ENCODE peak calls at places on chromosomes 2 and 18, in ten cellular contexts. K, B, S, D, R, F, Q, M, T and H are unnamed samples.

GRCh38 chr18:26618130-26618529 is 69.8 kb upstream of the KCTD1 start:
- DNase-seq in K (no peak), B (no peak), S (no peak), D (no peak), R (no peak), F (no peak), Q (no peak), M (no peak), T (no peak), H (no peak)

GRCh38 chr2:38740851-38741541 is 10.2 kb downstream of the SRSF7 start:
- DNase-seq in K (peak; percentile 72), B (no peak), S (peak; percentile 46), D (no peak), R (no peak), F (no peak), Q (peak; percentile 59), M (peak; percentile 62), T (peak; percentile 70), H (no peak)

GRCh38 chr18:7577706-7578105 is 10.6 kb downstream of the PTPRM start:
- DNase-seq in K (peak; percentile 81), B (no peak), S (no peak), D (no peak), R (peak; percentile 50), F (no peak), Q (no peak), M (no peak), T (peak; percentile 57), H (no peak)

GRCh38 chr2:217858519-217859466 is 144.0 kb downstream of the TNS1 start:
- DNase-seq in K (peak; percentile 98), B (no peak), S (peak; percentile 94), D (peak; percentile 55), R (peak; percentile 47), F (peak; percentile 85), Q (peak; percentile 95), M (peak; percentile 96), T (peak; percentile 99), H (no peak)

GRCh38 chr2:239020541-239021041 is 172.7 kb downstream of the TWIST2 start:
- DNase-seq in K (no peak), B (no peak), S (peak; percentile 62), D (no peak), R (no peak), F (no peak), Q (no peak), M (no peak), T (no peak), H (no peak)

GRCh38 chr2:72887032-72887835 is at the start of gene SPR:
- DNase-seq in K (peak; percentile 53), B (peak; percentile 19), S (peak; percentile 95), D (peak; percentile 90), R (no peak), F (no peak), Q (peak; percentile 37), M (peak; percentile 94), T (peak; percentile 45), H (no peak)

GRCh38 chr2:133331437-133331836 is 236.8 kb downstream of the NCKAP5 start:
- DNase-seq in K (no peak), B (no peak), S (no peak), D (no peak), R (no peak), F (no peak), Q (no peak), M (no peak), T (no peak), H (no peak)

GRCh38 chr2:148524519-148524919 is 120.0 kb upstream of the EPC2 start:
- DNase-seq in K (no peak), B (peak; percentile 40), S (no peak), D (no peak), R (no peak), F (no peak), Q (no peak), M (no peak), T (no peak), H (no peak)

GRCh38 chr2:114082731-114083433 is 193.0 kb downstream of the ACTR3 start:
- DNase-seq in K (no peak), B (no peak), S (peak; percentile 20), D (no peak), R (no peak), F (no peak), Q (no peak), M (no peak), T (no peak), H (no peak)

GRCh38 chr2:105489168-105489878 is 90.5 kb upstream of the FHL2 start:
- DNase-seq in K (no peak), B (no peak), S (no peak), D (no peak), R (no peak), F (no peak), Q (no peak), M (no peak), T (no peak), H (no peak)

GRCh38 chr2:1728821-1729220 is 15.5 kb downstream of the PXDN start:
- DNase-seq in K (no peak), B (no peak), S (peak; percentile 82), D (peak; percentile 24), R (no peak), F (no peak), Q (no peak), M (peak; percentile 72), T (no peak), H (no peak)

GRCh38 chr2:207133493-207133861 is 32.3 kb downstream of the KLF7 start:
- DNase-seq in K (no peak), B (no peak), S (no peak), D (no peak), R (no peak), F (no peak), Q (no peak), M (peak; percentile 56), T (no peak), H (no peak)
- H3K4me3 ChIP-seq in K (no peak overlapping the region), B (no peak overlapping the region), S (no peak overlapping the region), D (no peak overlapping the region), R (no peak overlapping the region), F (no peak overlapping the region), Q (no peak overlapping the region), M (no peak overlapping the region), T (no peak overlapping the region), H (no peak overlapping the region)

GRCh38 chr2:164911832-164912231 is 43.5 kb downstream of the SLC38A11 start:
- DNase-seq in K (peak; percentile 43), B (no peak), S (no peak), D (no peak), R (no peak), F (no peak), Q (no peak), M (no peak), T (no peak), H (no peak)
- H3K4me3 ChIP-seq in K (no peak overlapping the region), B (no peak overlapping the region), S (no peak overlapping the region), D (no peak overlapping the region), R (no peak overlapping the region), F (no peak overlapping the region), Q (no peak overlapping the region), M (no peak overlapping the region), T (no peak overlapping the region), H (no peak overlapping the region)

GRCh38 chr2:176104338-176105077 is 2.6 kb upstream of the HOXD11 start:
- DNase-seq in K (no peak), B (no peak), S (peak; percentile 80), D (no peak), R (peak; percentile 72), F (peak; percentile 84), Q (peak; percentile 54), M (no peak), T (no peak), H (no peak)

GRCh38 chr2:176105078-176105726 is 1.9 kb upstream of the HOXD11 start:
- DNase-seq in K (no peak), B (no peak), S (peak; percentile 67), D (no peak), R (no peak), F (no peak), Q (no peak), M (no peak), T (no peak), H (no peak)

GRCh38 chr2:176107731-176108181 is 676 bp downstream of the HOXD11 start:
- DNase-seq in K (no peak), B (no peak), S (peak; percentile 76), D (no peak), R (no peak), F (no peak), Q (no peak), M (no peak), T (no peak), H (no peak)

GRCh38 chr2:176106636-176107539 is at the start of gene HOXD11:
- DNase-seq in K (peak; percentile 24), B (no peak), S (peak; percentile 89), D (no peak), R (no peak), F (no peak), Q (peak; percentile 72), M (no peak), T (peak; percentile 28), H (no peak)

GRCh38 chr2:176105727-176106635 is 1.1 kb upstream of the HOXD11 start:
- DNase-seq in K (no peak), B (no peak), S (peak; percentile 67), D (no peak), R (no peak), F (no peak), Q (no peak), M (no peak), T (no peak), H (no peak)
- H3K4me3 ChIP-seq in K (no peak overlapping the region), B (no peak overlapping the region), S (no peak overlapping the region), D (no peak overlapping the region), R (peak overlapping the region; percentile 63), F (peak overlapping the region; percentile 54), Q (no peak overlapping the region), M (no peak overlapping the region), T (no peak overlapping the region), H (no peak overlapping the region)

GRCh38 chr2:237698338-237698694 is 70.9 kb downstream of the LRRFIP1 start:
- DNase-seq in K (no peak), B (no peak), S (peak; percentile 71), D (no peak), R (no peak), F (no peak), Q (no peak), M (no peak), T (no peak), H (no peak)

GRCh38 chr2:237697586-237698337 is 70.4 kb downstream of the LRRFIP1 start:
- DNase-seq in K (no peak), B (no peak), S (peak; percentile 69), D (no peak), R (no peak), F (no peak), Q (no peak), M (no peak), T (no peak), H (no peak)

GRCh38 chr2:237694423-237695194 is 67.2 kb downstream of the LRRFIP1 start:
- DNase-seq in K (no peak), B (no peak), S (peak; percentile 89), D (no peak), R (no peak), F (no peak), Q (no peak), M (no peak), T (no peak), H (no peak)

GRCh38 chr2:237695201-237695780 is 67.9 kb downstream of the LRRFIP1 start:
- DNase-seq in K (peak; percentile 95), B (no peak), S (no peak), D (no peak), R (peak; percentile 70), F (peak; percentile 85), Q (peak; percentile 98), M (no peak), T (peak; percentile 92), H (no peak)

DNA sequence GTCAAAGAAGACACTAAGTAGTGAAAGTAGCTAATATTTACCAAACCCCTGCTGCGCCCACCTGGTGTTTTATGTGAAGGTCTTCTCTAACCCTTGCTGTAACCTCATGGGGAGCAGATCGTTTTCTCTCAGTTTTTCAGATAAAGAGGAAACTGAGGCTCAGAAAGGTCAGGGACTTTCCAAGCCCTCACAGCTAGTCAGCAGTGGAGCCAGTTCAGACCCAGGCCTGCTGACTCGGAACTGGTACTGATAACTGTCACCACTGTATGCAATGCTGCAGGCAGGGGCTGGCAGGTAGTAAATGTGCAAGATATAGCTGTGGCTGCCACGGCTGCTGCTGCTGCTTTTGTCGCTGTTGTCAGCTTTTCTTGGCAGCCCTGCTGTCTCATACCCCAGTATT is 69.1 kb downstream of the LRRFIP1 start:
- DNase-seq in K (no peak), B (no peak), S (peak; percentile 84), D (no peak), R (no peak), F (no peak), Q (no peak), M (no peak), T (no peak), H (no peak)
- H3K4me3 ChIP-seq in K (no peak overlapping the region), B (peak overlapping the region; percentile 48), S (no peak overlapping the region), D (no peak overlapping the region), R (no peak overlapping the region), F (no peak overlapping the region), Q (no peak overlapping the region), M (no peak overlapping the region), T (no peak overlapping the region), H (peak overlapping the region; percentile 97)